ENCODE peak calls at places on chromosome 6, in four cellular contexts. Z is GM20000, R is endothelial cell of umbilical vein, W is GM23338. F is an unnamed sample.

GRCh38 chr6:11766056-11766455 is 12.5 kb downstream of the ADTRP start:
- DNase-seq in Z (no peak), R (peak), W (peak), F (no peak)

GRCh38 chr6:158332237-158332636 is 20.0 kb downstream of the TULP4 start:
- DNase-seq in R (no peak), Z (no peak), W (no peak), F (no peak)

GRCh38 chr6:50699086-50699886 is 14.0 kb upstream of the TFAP2D start:
- DNase-seq in W (peak), Z (no peak), R (no peak), F (no peak)

GRCh38 chr6:146990821-146991798 is 213.1 kb upstream of the STXBP5 start:
- DNase-seq in R (peak), W (no peak), Z (no peak), F (no peak)

GRCh38 chr6:32954983-32955802 is 2.3 kb upstream of the HLA-DMA start:
- DNase-seq in R (no peak), W (peak), Z (no peak), F (no peak)

GRCh38 chr6:36949636-36950035 is 4.9 kb upstream of the PI16 start:
- DNase-seq in Z (no peak), W (no peak), R (peak), F (no peak)

GRCh38 chr6:17600527-17601388 is 656 bp downstream of the FAM8A1 start:
- DNase-seq in W (peak), R (peak), Z (peak), F (peak)

GRCh38 chr6:20929283-20929682 is 395.0 kb downstream of the CDKAL1 start:
- DNase-seq in Z (no peak), R (no peak), W (no peak), F (no peak)

GRCh38 chr6:142822383-142822782 is 122.6 kb downstream of the HIVEP2 start:
- DNase-seq in R (no peak), W (no peak), Z (peak), F (peak)

GRCh38 chr6:150169609-150170008 is 26.8 kb downstream of the PPP1R14C start:
- DNase-seq in Z (no peak), W (no peak), R (no peak), F (no peak)

GRCh38 chr6:30700340-30700739 is 9.6 kb upstream of the NRM start:
- DNase-seq in Z (no peak), R (no peak), W (peak), F (no peak)

GRCh38 chr6:158907931-158908330 is 88.8 kb upstream of the EZR start:
- DNase-seq in W (peak), R (no peak), Z (no peak), F (no peak)

GRCh38 chr6:27565839-27566779 is 93.2 kb upstream of the ZNF184 start:
- DNase-seq in W (peak), R (no peak), Z (no peak), F (no peak)
- TF ChIP-seq CTCF in W (peak), R (no peak), Z (no peak), F (peak)

DNA sequence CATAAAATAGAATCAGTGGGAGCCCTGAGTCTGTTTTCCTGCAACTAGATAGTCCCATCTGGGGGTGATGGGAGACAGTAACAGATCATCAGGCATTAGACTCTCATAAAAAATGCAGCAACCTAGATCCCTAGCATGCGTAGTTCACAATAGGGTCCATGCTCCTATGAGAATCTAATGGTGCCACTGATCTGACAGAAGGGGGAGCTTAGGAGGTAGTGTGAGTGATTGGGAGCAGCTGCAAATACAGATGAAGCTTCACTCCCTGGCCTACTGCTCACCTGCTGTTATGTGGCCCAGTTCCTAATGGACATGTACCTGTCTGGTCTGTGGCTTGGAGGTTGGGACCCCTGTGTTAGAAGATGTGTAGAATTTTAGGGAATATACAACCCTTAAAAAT is 904.5 kb upstream of the EPHA7 start:
- DNase-seq in Z (no peak), R (peak), W (peak), F (no peak)
- TF ChIP-seq CTCF in Z (no peak), R (no peak), W (peak), F (no peak)

DNA sequence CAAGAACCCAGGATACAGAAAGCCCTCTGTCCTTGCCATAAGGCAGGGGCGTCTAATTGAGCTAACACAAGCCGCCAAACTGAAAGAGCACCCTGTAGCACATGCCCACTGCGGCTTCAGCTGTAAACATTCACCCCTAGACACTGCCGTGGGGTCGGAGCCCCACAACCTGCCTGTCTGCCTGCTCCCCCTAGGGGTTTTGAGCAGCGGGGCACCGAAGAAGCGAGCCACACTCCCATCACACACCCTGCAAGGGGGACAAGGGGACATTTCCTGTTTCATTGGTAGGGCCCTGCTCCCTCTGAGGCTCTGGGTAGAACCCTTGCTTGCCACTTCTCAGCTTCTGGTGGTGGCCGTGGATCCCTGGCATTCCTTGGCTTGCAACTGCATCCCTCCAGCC is 45.2 kb upstream of the BCLAF1 start:
- DNase-seq in W (peak), Z (no peak), R (no peak), F (no peak)
- TF ChIP-seq CTCF in W (peak), Z (no peak), R (no peak), F (no peak)

GRCh38 chr6:28336284-28337024 is 506 bp upstream of the ZSCAN31 start:
- DNase-seq in R (no peak), Z (peak), W (no peak), F (peak)
- TF ChIP-seq CTCF in R (no peak), Z (no peak), W (no peak), F (no peak)

DNA sequence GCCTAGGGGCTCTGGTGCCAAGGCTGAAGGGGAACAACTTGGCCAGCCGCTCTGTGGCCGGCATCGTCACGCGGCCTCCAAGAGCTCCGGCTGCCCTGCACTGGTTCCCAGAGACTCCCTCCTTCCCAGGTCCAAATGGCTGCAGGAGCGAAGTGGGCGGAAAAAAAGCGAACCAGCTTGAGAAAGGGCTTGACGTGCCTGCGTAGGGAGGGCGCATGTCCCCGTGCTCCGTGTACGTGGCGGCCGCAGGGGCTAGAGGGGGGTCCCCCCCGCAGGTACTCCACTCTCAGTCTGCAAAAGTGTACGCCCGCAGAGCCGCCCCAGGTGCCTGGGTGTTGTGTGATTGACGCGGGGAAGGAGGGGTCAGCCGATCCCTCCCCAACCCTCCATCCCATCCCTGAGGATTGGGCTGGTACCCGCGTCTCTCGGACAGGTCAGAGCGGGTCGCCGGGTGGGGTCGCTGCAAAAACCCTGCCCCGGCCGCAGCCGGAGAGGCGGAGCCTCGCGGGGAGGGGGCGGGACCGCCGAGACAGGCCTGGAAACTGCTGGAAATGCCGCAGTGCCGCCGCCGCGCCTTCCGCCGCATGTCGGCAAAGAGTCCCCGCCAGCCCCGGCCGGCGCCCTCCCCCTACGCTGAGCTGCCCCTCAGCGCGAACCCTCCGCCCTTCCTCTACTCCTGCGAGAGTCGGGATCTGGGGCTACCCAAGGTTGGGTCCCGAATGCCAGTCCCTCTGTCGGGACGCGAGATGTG is 814 bp upstream of the HSP90AB1 start:
- DNase-seq in W (peak), R (peak), Z (peak), F (peak)
- TF ChIP-seq CTCF in W (peak), R (peak), Z (peak), F (peak)

DNA sequence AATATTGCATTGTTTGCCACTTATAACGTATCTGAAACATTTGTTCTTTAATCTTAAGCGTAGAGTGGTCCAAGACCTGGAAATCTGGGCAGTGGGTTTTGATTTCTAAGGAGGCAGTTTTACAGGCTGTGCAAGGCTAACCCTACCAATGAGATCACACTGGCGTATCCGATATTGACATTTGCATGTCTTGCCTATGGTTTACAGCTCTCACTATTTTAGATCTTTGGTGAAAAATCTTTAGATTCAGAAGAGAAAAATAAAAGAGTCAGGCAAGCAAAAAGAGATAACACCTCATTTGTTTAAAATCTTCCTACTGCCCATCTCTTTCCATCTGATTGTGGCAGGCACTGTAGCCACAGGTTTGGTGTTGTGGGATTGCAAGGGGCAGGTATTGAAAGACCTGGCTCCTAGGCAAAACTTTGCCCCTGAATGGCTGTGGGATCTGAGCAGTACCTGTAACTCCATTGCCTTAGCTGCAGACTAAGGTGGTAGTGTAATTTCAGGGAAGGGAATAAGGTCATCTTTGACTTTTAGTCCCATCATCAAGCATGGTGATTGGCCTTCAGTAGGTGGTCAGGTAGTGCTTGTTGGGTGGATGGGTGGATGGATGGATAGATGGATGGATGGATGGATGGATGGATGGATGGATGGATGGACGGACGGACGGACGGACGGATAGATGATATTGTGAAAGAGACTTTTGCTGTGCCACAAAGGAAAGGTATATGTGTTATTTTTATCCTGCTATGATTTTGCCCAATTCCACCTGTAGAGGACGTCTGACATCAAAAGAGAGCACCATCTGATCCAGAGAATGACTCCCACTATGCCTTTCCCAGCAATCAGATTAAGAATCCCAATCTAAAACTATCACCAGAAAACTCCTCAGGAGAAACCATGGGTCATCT is 1.9 kb downstream of the TNFAIP3 start:
- DNase-seq in W (no peak), Z (peak), R (no peak), F (no peak)
- TF ChIP-seq CTCF in W (peak), Z (peak), R (no peak), F (peak)

DNA sequence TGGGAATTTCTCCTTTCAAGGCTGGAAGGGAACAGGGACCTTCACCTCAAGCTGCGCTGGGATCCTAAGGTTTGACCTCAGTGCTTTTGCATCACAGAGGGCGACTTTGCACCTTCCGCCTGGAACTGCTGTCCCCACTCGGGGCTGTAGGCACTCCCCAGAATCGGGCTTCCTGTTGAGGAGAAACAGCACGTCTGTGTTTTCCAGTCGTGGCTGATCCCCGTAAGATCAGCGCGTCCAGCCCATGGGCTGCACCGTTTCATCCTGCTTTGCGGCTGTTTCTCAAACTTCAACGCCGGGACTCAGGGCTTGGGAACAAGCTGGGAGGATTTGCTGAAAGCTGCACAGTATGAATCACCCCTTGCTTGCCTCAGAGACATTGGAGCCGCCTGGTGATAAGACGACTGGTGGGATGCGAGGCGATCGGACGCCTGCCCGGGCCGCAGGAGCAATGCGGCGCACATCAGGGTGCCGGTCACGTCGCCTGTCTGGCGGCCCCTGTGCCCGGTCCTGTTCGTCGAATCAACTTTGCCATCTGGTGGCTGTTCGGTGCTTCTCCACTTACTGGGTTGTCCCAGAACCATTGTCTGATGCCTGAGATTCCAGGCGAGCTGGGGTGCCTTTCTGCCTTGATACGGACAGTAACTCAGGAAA is 53.6 kb upstream of the FRMD1 start:
- DNase-seq in W (peak), R (peak), Z (no peak), F (no peak)
- TF ChIP-seq CTCF in W (peak), R (peak), Z (no peak), F (no peak)

GRCh38 chr6:153312633-153313032 is 181.6 kb upstream of the RGS17 start:
- DNase-seq in R (peak), Z (peak), W (peak), F (peak)
- TF ChIP-seq CTCF in R (peak), Z (peak), W (peak), F (peak)